ENCODE peak calls at places on chromosomes 12 and 14, in four cellular contexts. J is K562, N is GM12878, G is HepG2. R is an unnamed sample.

GRCh38 chr12:25549120-25549519 is 4.0 kb downstream of the LMNTD1 start:
- DNase-seq in J (no peak), N (no peak), G (no peak), R (no peak)

GRCh38 chr14:54123836-54124235 is 167.2 kb upstream of the BMP4 start:
- DNase-seq in J (no peak), N (no peak), G (no peak), R (no peak)

GRCh38 chr14:88299865-88300264 is 23.2 kb downstream of the KCNK10 start:
- DNase-seq in J (no peak), N (no peak), G (no peak), R (no peak)

GRCh38 chr12:70883855-70884254 is 36.7 kb downstream of the PTPRR start:
- DNase-seq in J (no peak), N (no peak), G (no peak), R (no peak)

GRCh38 chr12:100190013-100190394 is 10.6 kb upstream of the ACTR6 start:
- DNase-seq in J (peak), N (no peak), G (no peak), R (no peak)

GRCh38 chr12:52156310-52156709 is 35.5 kb downstream of the KRT80 start:
- DNase-seq in J (no peak), N (no peak), G (no peak), R (no peak)

GRCh38 chr14:89141862-89142261 is 275.2 kb downstream of the FOXN3 start:
- DNase-seq in J (no peak), N (no peak), G (no peak), R (no peak)

GRCh38 chr14:61388976-61389576 is 67.7 kb downstream of the PRKCH start:
- DNase-seq in J (no peak), N (no peak), G (no peak), R (no peak)

GRCh38 chr12:108332791-108333382 is 6.2 kb downstream of the CMKLR1 start:
- DNase-seq in J (peak), N (no peak), G (no peak), R (no peak)

GRCh38 chr12:89918172-89918880 is 209.7 kb upstream of the ATP2B1 start:
- DNase-seq in J (no peak), N (no peak), G (no peak), R (no peak)

GRCh38 chr12:94575645-94576393 is 74.5 kb downstream of the TMCC3 start:
- DNase-seq in J (no peak), N (no peak), G (no peak), R (peak)

GRCh38 chr14:73757876-73758391 is 43.8 kb upstream of the PNMA1 start:
- DNase-seq in J (no peak), N (no peak), G (no peak), R (no peak)

GRCh38 chr12:79662046-79662811 is 28.5 kb downstream of the PAWR start:
- DNase-seq in J (no peak), N (no peak), G (peak), R (no peak)

GRCh38 chr12:8844665-8845064 is 22.2 kb downstream of the A2ML1 start:
- DNase-seq in J (peak), N (no peak), G (peak), R (no peak)

GRCh38 chr12:6178981-6179761 is 21.0 kb upstream of the CD9 start:
- DNase-seq in J (no peak), N (no peak), G (peak), R (peak)

GRCh38 chr12:12819752-12820311 is 6.7 kb downstream of the DDX47 start:
- DNase-seq in J (no peak), N (no peak), G (no peak), R (no peak)

GRCh38 chr12:22474970-22475720 is 69.2 kb downstream of the C2CD5 start:
- DNase-seq in J (no peak), N (no peak), G (no peak), R (no peak)

GRCh38 chr12:121186826-121187225 is 23.1 kb upstream of the P2RX4 start:
- DNase-seq in J (no peak), N (no peak), G (no peak), R (no peak)

GRCh38 chr12:4037747-4038312 is 164.6 kb upstream of the PARP11 start:
- DNase-seq in J (peak), N (no peak), G (peak), R (peak)

GRCh38 chr12:121611306-121611705 is 15.0 kb upstream of the ORAI1 start:
- DNase-seq in J (no peak), N (no peak), G (no peak), R (peak)

GRCh38 chr14:61661471-61661988 is 33.8 kb upstream of the HIF1A start:
- DNase-seq in J (no peak), N (peak), G (no peak), R (no peak)

GRCh38 chr14:25411933-25412757 is 362.2 kb upstream of the STXBP6 start:
- DNase-seq in J (peak), N (no peak), G (no peak), R (peak)

GRCh38 chr12:51752490-51752889 is 96.0 kb downstream of the FIGNL2 start:
- DNase-seq in J (peak), N (no peak), G (no peak), R (no peak)

GRCh38 chr12:31006416-31007152 is 67.1 kb upstream of the DDX11 start:
- DNase-seq in J (no peak), N (no peak), G (no peak), R (no peak)

GRCh38 chr12:1443421-1444141 is 150.8 kb downstream of the FBXL14 start:
- DNase-seq in J (no peak), N (no peak), G (no peak), R (no peak)

GRCh38 chr12:106195638-106196037 is 52.2 kb downstream of the CKAP4 start:
- DNase-seq in J (no peak), N (no peak), G (peak), R (no peak)

GRCh38 chr12:56487448-56488040 is 417 bp downstream of the GLS2 start:
- DNase-seq in J (no peak), N (no peak), G (peak), R (peak)

GRCh38 chr12:108004368-108004767 is 124.7 kb upstream of the WSCD2 start:
- DNase-seq in J (peak), N (no peak), G (no peak), R (peak)

GRCh38 chr14:95025941-95026340 is 131.4 kb downstream of the DICER1 start:
- DNase-seq in J (no peak), N (no peak), G (no peak), R (no peak)

GRCh38 chr14:28515571-28515970 is 251.0 kb upstream of the FOXG1 start:
- DNase-seq in J (no peak), N (no peak), G (no peak), R (no peak)

GRCh38 chr12:82057770-82058169 is 298.6 kb upstream of the PPFIA2 start:
- DNase-seq in J (no peak), N (no peak), G (no peak), R (no peak)

GRCh38 chr12:74725154-74725553 is 187.5 kb downstream of the ATXN7L3B start:
- DNase-seq in J (no peak), N (no peak), G (no peak), R (no peak)

GRCh38 chr12:117875652-117876491 is 92.9 kb downstream of the KSR2 start:
- DNase-seq in J (peak), N (no peak), G (no peak), R (peak)

GRCh38 chr14:98227727-98228111 is 1044.3 kb downstream of the BCL11B start:
- DNase-seq in J (no peak), N (no peak), G (no peak), R (no peak)

GRCh38 chr12:108129017-108129812 is at the start of gene WSCD2:
- DNase-seq in J (peak), N (no peak), G (peak), R (peak)

GRCh38 chr12:67434653-67435375 is 165.7 kb downstream of the CAND1 start:
- DNase-seq in J (no peak), N (no peak), G (peak), R (no peak)

GRCh38 chr12:68034567-68034966 is 45.3 kb downstream of the IFNG-AS1 start:
- DNase-seq in J (no peak), N (no peak), G (no peak), R (no peak)

GRCh38 chr12:64039285-64039871 is 182.7 kb downstream of the KICS2 start:
- DNase-seq in J (no peak), N (no peak), G (no peak), R (peak)

GRCh38 chr12:43063642-43064041 is 474.1 kb upstream of the PRICKLE1 start:
- DNase-seq in J (no peak), N (no peak), G (no peak), R (no peak)

GRCh38 chr12:22668441-22668840 is 43.5 kb downstream of the ETNK1 start:
- DNase-seq in J (no peak), N (no peak), G (no peak), R (no peak)

GRCh38 chr12:49347307-49348237 is 884 bp downstream of the DNAJC22 start:
- DNase-seq in J (peak), N (no peak), G (peak), R (peak)
- TF ChIP-seq EZH2 in J (no peak), N (no peak), G (peak), R (peak)

DNA sequence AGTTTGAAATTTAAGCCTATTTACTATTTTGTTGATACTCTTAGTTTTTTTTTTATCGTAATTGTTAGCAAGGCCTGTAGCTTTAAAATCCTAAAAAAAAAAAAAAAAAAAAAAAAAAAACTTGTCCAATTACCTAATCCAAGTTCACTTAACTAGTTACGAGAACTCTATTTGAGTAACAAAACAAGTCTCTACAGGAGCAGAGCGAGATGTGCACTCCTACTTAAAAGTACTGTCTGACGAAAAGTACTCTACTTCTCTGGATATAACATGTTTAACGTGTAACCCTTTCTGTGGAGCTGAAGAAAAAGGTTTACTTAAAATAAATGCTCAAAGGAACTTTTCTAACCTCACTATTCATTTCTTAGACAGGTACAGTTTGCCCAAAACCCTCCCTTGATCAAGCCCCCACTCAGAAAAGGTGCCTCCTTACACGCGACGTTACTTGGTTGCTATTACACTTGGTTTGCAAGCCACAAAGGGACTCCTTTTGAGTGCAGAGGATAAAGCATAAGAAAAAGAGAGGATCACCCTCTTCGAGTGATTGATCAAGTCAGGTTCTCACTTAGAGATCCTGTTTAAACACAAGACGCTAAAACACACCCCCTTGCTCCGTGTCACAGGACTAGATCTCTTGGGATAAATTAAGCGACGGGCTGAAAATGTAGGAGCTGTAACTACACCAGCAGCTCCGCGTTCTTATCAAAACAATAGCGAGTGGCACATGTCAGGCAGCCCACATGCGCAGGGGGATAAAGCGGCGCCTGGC is 2.2 kb downstream of the BAZ1A start:
- DNase-seq in J (no peak), N (no peak), G (peak), R (peak)
- TF ChIP-seq JUNB in J (no peak), N (no peak), G (no peak), R (no peak)

DNA sequence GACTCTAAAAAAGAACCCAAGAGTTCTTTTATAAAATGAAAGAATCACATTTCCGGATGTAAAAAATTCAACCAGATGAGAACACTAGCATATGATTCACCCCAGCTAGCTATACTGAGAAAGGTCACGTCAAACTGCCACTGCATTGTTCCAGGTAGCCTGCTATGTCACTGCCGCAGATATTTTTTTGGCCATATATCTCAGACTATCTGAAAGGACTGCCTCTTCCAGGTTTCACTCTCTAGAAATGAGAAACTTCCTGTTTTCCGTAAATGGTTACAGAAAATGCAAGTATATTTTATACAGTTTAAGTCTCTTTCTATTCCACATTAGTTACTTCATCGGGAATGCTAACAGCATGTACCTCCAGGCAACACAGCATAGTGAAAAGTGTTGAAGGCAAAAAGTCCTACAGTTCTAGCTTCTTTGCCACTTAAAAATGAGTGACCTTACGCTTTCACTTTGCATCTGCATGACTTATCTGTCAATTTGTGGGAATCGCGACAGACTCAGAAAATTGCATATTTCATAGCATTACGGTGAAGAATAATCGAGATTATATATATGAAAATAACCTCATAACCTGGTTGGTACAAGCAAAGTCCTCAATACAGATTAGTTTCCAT is 105.2 kb downstream of the MED13L start:
- DNase-seq in J (peak), N (no peak), G (no peak), R (no peak)
- TF ChIP-seq CREB1 in J (no peak), N (peak), G (no peak), R (no peak)

DNA sequence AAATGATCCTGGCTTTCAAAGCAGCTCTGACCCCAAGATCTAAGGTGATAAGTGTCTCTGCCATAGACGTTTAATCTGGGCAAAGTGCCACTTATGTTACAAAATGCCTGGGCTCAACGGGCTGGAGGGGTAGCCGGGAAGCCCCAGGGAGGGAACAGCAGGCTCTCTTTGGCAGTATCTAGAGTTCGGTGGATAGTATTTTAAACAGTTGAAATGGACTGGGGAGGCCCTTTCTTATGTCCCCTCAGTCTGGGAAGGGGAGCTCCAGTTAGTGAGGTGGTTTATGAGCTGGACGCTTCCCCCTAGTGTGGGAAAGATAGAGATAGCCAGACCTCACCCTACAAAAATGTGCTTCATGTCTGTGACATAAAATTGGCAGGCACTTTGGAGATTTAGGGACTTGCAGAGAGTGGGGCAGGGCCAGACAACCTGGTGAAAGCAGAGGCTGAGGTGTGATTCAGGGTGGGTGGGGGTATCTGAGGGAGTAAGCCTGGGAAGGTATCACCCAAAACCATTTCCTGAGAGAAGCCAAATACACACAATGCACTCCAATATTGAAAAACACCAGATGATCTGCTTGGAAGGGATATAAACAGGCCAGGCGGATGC is 5.4 kb upstream of the HOXC11 start:
- DNase-seq in J (no peak), N (no peak), G (no peak), R (no peak)
- TF ChIP-seq EZH2 in J (no peak), N (no peak), G (no peak), R (peak)

GRCh38 chr12:124677552-124678356 is 110.3 kb upstream of the NCOR2 start:
- DNase-seq in J (no peak), N (no peak), G (no peak), R (no peak)

GRCh38 chr12:124679047-124679446 is 111.6 kb upstream of the NCOR2 start:
- DNase-seq in J (no peak), N (no peak), G (no peak), R (no peak)

GRCh38 chr12:124676725-124677462 is 109.5 kb upstream of the NCOR2 start:
- DNase-seq in J (no peak), N (no peak), G (no peak), R (no peak)

GRCh38 chr12:124679533-124680371 is 112.3 kb upstream of the NCOR2 start:
- DNase-seq in J (no peak), N (no peak), G (peak), R (no peak)

DNA sequence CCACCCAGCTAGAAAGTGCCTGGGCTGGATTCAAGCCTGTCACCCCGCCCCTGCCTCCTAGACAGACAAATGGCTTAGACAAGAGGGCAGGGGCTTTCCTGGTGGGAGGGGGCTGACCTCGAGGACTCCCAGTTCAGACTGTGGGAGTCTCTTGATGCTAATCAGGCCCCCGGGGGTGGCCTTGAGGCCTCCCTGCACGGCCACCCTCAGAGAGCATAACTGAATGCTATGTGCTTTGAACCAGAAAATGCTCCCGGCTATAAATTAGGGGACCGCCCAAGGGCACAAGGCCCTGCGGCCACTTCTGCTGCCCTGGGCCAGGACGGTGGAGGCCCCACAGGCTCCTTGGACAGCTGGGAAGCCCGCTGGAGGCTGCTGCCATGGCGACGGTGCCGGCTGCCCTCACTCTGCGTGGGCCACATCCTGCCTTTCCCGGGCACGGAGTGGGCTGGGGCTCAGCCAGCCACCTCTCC is 111.0 kb upstream of the NCOR2 start:
- DNase-seq in J (no peak), N (no peak), G (no peak), R (no peak)
- TF ChIP-seq JUNB in J (no peak), N (no peak), G (no peak), R (no peak)

GRCh38 chr14:42869681-42870080 is 1263.0 kb downstream of the LRFN5 start:
- DNase-seq in J (no peak), N (no peak), G (no peak), R (no peak)
- TF ChIP-seq CREB1 in J (no peak), N (no peak), G (no peak), R (no peak)

R was measured in GM23338.